ENCODE peak calls at places on chromosome 7, in ten cellular contexts. B, S, H, O, V, C, Q, G, T and P are unnamed samples.
A peak's percentile ranks its signal among the peaks of the same experiment; 100 is the strongest.

GRCh38 chr7:30778246-30779025 is 7.2 kb downstream of the MINDY4 start:
- DNase-seq in C (peak; percentile 79), Q (no peak), H (no peak), B (no peak), V (no peak), O (no peak), T (no peak), S (peak; percentile 20), G (peak; percentile 51), P (no peak)

GRCh38 chr7:21867816-21868646 is 77.7 kb downstream of the CDCA7L start:
- DNase-seq in O (no peak), Q (no peak), C (no peak), T (no peak), V (no peak), B (peak; percentile 47), G (no peak), H (no peak), S (no peak), P (no peak)

GRCh38 chr7:48337012-48337621 is 165.9 kb downstream of the ABCA13 start:
- DNase-seq in Q (no peak), B (peak; percentile 78), S (no peak), C (peak; percentile 1), H (no peak), T (no peak), V (no peak), O (peak; percentile 33), G (peak; percentile 36), P (no peak)

GRCh38 chr7:158828343-158829020 is 827 bp downstream of the ESYT2 start:
- DNase-seq in G (no peak), V (peak; percentile 66), B (peak; percentile 71), C (peak; percentile 40), Q (peak; percentile 51), H (no peak), O (peak; percentile 38), T (peak; percentile 71), S (no peak), P (peak; percentile 88)

GRCh38 chr7:51369746-51370145 is 53.1 kb upstream of the COBL start:
- DNase-seq in S (no peak), V (no peak), G (no peak), C (no peak), Q (no peak), B (peak; percentile 60), O (peak; percentile 13), H (peak; percentile 51), T (no peak), P (no peak)

GRCh38 chr7:137547477-137547876 is 203.9 kb upstream of the PTN start:
- DNase-seq in T (no peak), S (no peak), O (no peak), V (no peak), H (no peak), Q (no peak), C (no peak), G (no peak), B (no peak), P (no peak)

GRCh38 chr7:73995821-73996511 is 32.0 kb upstream of the ELN start:
- DNase-seq in G (no peak), T (no peak), S (no peak), Q (no peak), O (no peak), C (no peak), H (no peak), B (no peak), V (no peak), P (no peak)

GRCh38 chr7:21142081-21142480 is 285.8 kb upstream of the SP4 start:
- DNase-seq in H (no peak), T (no peak), O (no peak), V (no peak), G (no peak), Q (no peak), B (no peak), C (no peak), S (no peak), P (no peak)

GRCh38 chr7:129664029-129665012 is 52.8 kb downstream of the NRF1 start:
- DNase-seq in V (no peak), C (peak; percentile 80), S (no peak), H (peak; percentile 74), Q (no peak), T (no peak), B (peak; percentile 66), G (peak; percentile 82), O (peak; percentile 83), P (no peak)

GRCh38 chr7:130141858-130142653 is 63.1 kb downstream of the TMEM209 start:
- DNase-seq in H (no peak), B (no peak), Q (no peak), C (no peak), T (peak; percentile 19), G (no peak), O (peak; percentile 11), V (no peak), S (no peak), P (peak; percentile 36)

GRCh38 chr7:135197906-135198655 is 13.2 kb downstream of the WDR91 start:
- DNase-seq in C (peak; percentile 73), O (no peak), G (peak; percentile 85), B (no peak), H (no peak), Q (no peak), T (no peak), S (no peak), V (no peak), P (no peak)

GRCh38 chr7:90495241-90495640 is 25.8 kb downstream of the PTTG1IP2 start:
- DNase-seq in G (no peak), H (no peak), S (no peak), C (no peak), V (no peak), O (no peak), B (no peak), Q (no peak), T (no peak), P (no peak)

GRCh38 chr7:140506788-140507464 is 27.6 kb upstream of the MKRN1 start:
- DNase-seq in V (peak; percentile 38), G (peak; percentile 15), O (peak; percentile 55), C (peak; percentile 66), B (peak; percentile 64), H (peak; percentile 66), T (no peak), Q (peak; percentile 50), S (peak; percentile 50), P (no peak)

GRCh38 chr7:5532520-5533335 is 109.1 kb upstream of the TNRC18 start:
- DNase-seq in B (peak; percentile 50), Q (peak; percentile 39), C (no peak), H (peak; percentile 30), V (peak; percentile 55), S (no peak), T (peak; percentile 42), O (no peak), G (no peak), P (peak; percentile 88)

GRCh38 chr7:20183086-20183485 is 34.1 kb downstream of the MACC1 start:
- DNase-seq in Q (no peak), S (no peak), B (peak; percentile 26), C (no peak), O (peak; percentile 24), V (no peak), T (no peak), G (no peak), H (no peak), P (no peak)

GRCh38 chr7:72336887-72337821 is 75.0 kb downstream of the CALN1 start:
- DNase-seq in C (no peak), G (no peak), V (no peak), H (no peak), Q (no peak), B (peak; percentile 75), O (no peak), S (no peak), T (peak; percentile 36), P (no peak)

GRCh38 chr7:15682751-15683150 is 3.7 kb downstream of the MEOX2 start:
- DNase-seq in S (no peak), O (no peak), C (no peak), B (no peak), H (no peak), V (no peak), G (no peak), T (no peak), Q (no peak), P (no peak)

DNA sequence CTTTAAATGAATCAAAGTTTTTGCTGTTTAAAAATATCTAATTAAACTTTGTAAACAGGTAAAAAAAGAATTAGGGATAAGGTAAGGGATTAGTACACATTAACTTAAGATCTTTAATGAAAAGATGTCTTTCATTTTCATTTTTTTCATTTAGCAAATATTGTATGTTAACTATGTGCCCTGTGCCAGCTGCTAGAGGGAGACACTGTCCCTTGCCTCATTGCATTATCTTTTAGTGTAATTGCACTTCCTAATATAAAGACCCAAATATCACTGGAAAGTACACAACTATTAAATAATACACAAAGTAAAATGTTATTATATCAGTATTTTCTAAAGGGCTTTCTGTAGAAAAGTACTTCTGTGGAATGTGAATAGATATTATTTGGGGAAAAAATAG is 102.7 kb downstream of the GPR37 start:
- DNase-seq in V (no peak), G (no peak), S (no peak), C (no peak), H (no peak), B (no peak), O (no peak), T (no peak), Q (no peak), P (no peak)
- TF ChIP-seq CTCF in V (no peak), G (no peak), S (no peak), C (no peak), H (no peak), B (no peak), O (no peak), T (no peak), Q (no peak), P (no peak)

GRCh38 chr7:75698358-75698757 is 40.4 kb downstream of the HIP1 start:
- DNase-seq in O (no peak), H (no peak), Q (no peak), V (no peak), S (no peak), B (no peak), C (no peak), G (no peak), T (no peak), P (no peak)
- H3K4me3 ChIP-seq in O (no peak overlapping the region), H (no peak overlapping the region), Q (no peak overlapping the region), V (no peak overlapping the region), S (no peak overlapping the region), B (no peak overlapping the region), C (no peak overlapping the region), G (no peak overlapping the region), T (no peak overlapping the region), P (no peak overlapping the region)

GRCh38 chr7:28990200-28990960 is 32.2 kb upstream of the TRIL start:
- DNase-seq in V (peak; percentile 73), G (peak; percentile 78), C (peak; percentile 28), S (peak; percentile 32), B (peak; percentile 47), H (no peak), O (peak; percentile 58), Q (no peak), T (no peak), P (no peak)
- TF ChIP-seq CTCF in V (no peak), G (no peak), C (no peak), S (no peak), B (peak; percentile 19), H (no peak), O (no peak), Q (no peak), T (no peak), P (no peak)

DNA sequence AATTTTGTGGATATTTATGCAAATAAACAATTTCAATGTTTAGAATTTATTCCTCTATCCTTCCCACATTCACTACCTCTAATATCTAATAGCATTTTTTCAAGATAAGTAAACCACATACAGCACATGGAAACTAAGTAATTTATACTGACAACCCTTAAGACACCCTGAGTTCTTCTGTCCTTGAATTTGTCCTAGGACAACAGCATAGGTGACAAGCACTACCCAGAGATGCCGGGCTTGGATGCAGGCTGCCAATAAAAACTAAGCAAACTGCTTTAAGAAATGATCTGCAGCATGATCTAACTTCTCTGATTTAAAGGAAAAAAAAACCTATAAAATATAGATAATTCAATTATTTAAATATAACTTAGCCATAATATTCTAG is 22.7 kb downstream of the NT5C3A start:
- DNase-seq in Q (no peak), O (no peak), T (no peak), S (no peak), V (no peak), H (no peak), C (no peak), B (no peak), G (no peak), P (no peak)
- H3K4me3 ChIP-seq in Q (peak overlapping the region; percentile 40), O (no peak overlapping the region), T (peak overlapping the region; percentile 60), S (peak overlapping the region; percentile 65), V (peak overlapping the region; percentile 54), H (peak overlapping the region; percentile 54), C (peak overlapping the region; percentile 59), B (no peak overlapping the region), G (peak overlapping the region; percentile 29), P (peak overlapping the region; percentile 19)